ENCODE peak calls at places on chromosomes 16 and 17, in six cellular contexts. N, F, P, A, I and V are unnamed samples.

GRCh38 chr17:81414751-81415516 is 19.7 kb downstream of the BAHCC1 start:
- DNase-seq in F (no peak), A (no peak), N (no peak), I (no peak), P (no peak), V (no peak)

GRCh38 chr17:63431939-63432804 is 13.9 kb downstream of the CYB561 start:
- DNase-seq in F (peak; percentile 61), I (no peak), A (no peak), N (peak; percentile 48), P (no peak), V (peak; percentile 46)

GRCh38 chr17:82370471-82371332 is 863 bp upstream of the UTS2R start:
- DNase-seq in I (no peak), N (no peak), P (no peak), F (peak; percentile 53), A (no peak), V (no peak)

GRCh38 chr17:39239640-39240314 is 14.0 kb upstream of the STAC2 start:
- DNase-seq in P (no peak), F (peak; percentile 85), A (peak; percentile 62), I (no peak), N (no peak), V (no peak)

GRCh38 chr17:40952169-40952568 is 14.6 kb downstream of the KRT39 start:
- DNase-seq in P (no peak), F (no peak), N (no peak), I (no peak), A (no peak), V (no peak)

GRCh38 chr16:46972971-46973456 is 460 bp downstream of the DNAJA2 start:
- DNase-seq in A (peak; percentile 50), N (peak; percentile 22), I (peak; percentile 37), F (peak; percentile 89), P (no peak), V (no peak)

GRCh38 chr17:81386646-81387234 is 8.5 kb upstream of the BAHCC1 start:
- DNase-seq in N (no peak), F (no peak), P (no peak), I (no peak), A (peak; percentile 42), V (no peak)

GRCh38 chr17:18158022-18158600 is 25.5 kb upstream of the ALKBH5 start:
- DNase-seq in P (peak; percentile 79), I (peak; percentile 93), N (peak; percentile 93), F (peak; percentile 99), A (peak; percentile 96), V (peak; percentile 83)

GRCh38 chr17:29283496-29283895 is 10.5 kb downstream of the NUFIP2 start:
- DNase-seq in N (no peak), F (no peak), P (no peak), I (no peak), A (no peak), V (no peak)

GRCh38 chr17:34615326-34615725 is 35.9 kb downstream of the TMEM132E start:
- DNase-seq in I (no peak), N (no peak), F (no peak), P (no peak), A (no peak), V (no peak)

GRCh38 chr16:30005341-30006094 is 5.3 kb downstream of the DOC2A start:
- DNase-seq in P (no peak), N (no peak), F (peak; percentile 76), I (no peak), A (peak; percentile 43), V (peak; percentile 45)

GRCh38 chr16:76985362-76985761 is 205.6 kb upstream of the MON1B start:
- DNase-seq in P (no peak), I (no peak), A (no peak), F (no peak), N (no peak), V (no peak)

GRCh38 chr16:6946802-6947201 is 385.8 kb upstream of the RBFOX1 start:
- DNase-seq in F (no peak), I (no peak), A (no peak), N (no peak), P (no peak), V (no peak)

GRCh38 chr16:26554030-26554429 is 512.7 kb upstream of the C16orf82 start:
- DNase-seq in P (no peak), A (no peak), N (no peak), I (no peak), F (no peak), V (no peak)

GRCh38 chr17:8944748-8945147 is 20.8 kb downstream of the PIK3R5 start:
- DNase-seq in N (no peak), P (no peak), I (no peak), F (no peak), A (no peak), V (no peak)

GRCh38 chr17:33234930-33235685 is 58.0 kb downstream of the ASIC2 start:
- DNase-seq in F (no peak), I (peak; percentile 48), P (no peak), N (peak; percentile 27), A (peak; percentile 65), V (peak; percentile 97)

GRCh38 chr17:42251115-42251514 is 25.1 kb downstream of the STAT5B start:
- DNase-seq in I (no peak), P (no peak), N (no peak), A (no peak), F (no peak), V (peak; percentile 43)

GRCh38 chr17:63113167-63113566 is 147.1 kb downstream of the TANC2 start:
- DNase-seq in I (no peak), N (no peak), F (no peak), P (no peak), A (no peak), V (no peak)

DNA sequence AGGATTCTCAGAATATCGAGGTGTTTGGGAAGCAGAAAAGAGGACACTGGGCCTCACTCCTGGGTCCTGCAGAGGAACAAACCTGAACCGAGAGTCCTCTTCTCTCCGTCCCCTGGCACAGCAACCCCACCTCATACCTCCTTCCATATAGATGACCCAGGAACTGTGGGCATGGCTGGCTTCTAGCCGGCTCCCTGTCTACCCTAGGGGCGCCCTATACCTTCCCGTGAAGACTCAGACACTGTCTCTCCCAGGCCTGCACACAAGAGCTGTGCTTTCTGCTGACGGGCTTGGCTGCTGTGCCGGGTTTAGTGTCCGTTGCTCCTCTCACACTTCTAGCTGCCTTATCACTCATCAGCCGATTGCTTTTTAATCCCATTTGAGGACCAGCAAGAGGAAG is 46.5 kb upstream of the CRISPLD2 start:
- DNase-seq in N (no peak), P (no peak), I (no peak), F (no peak), A (no peak), V (no peak)
- H3K36me3 ChIP-seq in N (peaks cover 11% of the 10 kb centered on the region), P (peaks cover 42% of the 10 kb centered on the region), I (peaks cover 97% of the 10 kb centered on the region), F (no peaks in the 10 kb centered on the region), A (peaks cover 34% of the 10 kb centered on the region), V (peaks cover 21% of the 10 kb centered on the region)

DNA sequence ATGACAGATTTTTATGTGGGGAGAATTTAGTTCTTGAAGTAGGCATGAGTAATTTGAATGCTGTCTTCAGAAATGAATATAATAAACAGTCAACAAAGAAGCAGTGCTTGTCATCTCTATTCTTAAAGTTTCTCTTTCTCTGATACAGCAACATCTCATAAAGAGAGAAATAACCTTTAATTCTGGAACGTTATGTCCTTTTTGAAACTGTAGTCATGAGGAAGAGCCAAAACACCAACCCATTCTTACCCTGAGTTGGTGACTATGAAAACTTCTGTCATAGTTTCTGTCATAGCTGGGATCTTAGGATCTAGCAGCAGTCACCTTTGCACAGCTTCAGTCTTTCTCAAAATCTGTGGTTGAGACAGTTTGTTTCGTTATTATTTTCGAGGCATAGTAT is 15.3 kb upstream of the RASL10B start:
- DNase-seq in F (no peak), N (no peak), I (no peak), A (no peak), P (no peak), V (no peak)
- H3K36me3 ChIP-seq in F (no peaks in the 10 kb centered on the region), N (no peaks in the 10 kb centered on the region), I (peaks cover 70% of the 10 kb centered on the region), A (no peaks in the 10 kb centered on the region), P (peaks cover 4% of the 10 kb centered on the region), V (peaks cover 2% of the 10 kb centered on the region)

DNA sequence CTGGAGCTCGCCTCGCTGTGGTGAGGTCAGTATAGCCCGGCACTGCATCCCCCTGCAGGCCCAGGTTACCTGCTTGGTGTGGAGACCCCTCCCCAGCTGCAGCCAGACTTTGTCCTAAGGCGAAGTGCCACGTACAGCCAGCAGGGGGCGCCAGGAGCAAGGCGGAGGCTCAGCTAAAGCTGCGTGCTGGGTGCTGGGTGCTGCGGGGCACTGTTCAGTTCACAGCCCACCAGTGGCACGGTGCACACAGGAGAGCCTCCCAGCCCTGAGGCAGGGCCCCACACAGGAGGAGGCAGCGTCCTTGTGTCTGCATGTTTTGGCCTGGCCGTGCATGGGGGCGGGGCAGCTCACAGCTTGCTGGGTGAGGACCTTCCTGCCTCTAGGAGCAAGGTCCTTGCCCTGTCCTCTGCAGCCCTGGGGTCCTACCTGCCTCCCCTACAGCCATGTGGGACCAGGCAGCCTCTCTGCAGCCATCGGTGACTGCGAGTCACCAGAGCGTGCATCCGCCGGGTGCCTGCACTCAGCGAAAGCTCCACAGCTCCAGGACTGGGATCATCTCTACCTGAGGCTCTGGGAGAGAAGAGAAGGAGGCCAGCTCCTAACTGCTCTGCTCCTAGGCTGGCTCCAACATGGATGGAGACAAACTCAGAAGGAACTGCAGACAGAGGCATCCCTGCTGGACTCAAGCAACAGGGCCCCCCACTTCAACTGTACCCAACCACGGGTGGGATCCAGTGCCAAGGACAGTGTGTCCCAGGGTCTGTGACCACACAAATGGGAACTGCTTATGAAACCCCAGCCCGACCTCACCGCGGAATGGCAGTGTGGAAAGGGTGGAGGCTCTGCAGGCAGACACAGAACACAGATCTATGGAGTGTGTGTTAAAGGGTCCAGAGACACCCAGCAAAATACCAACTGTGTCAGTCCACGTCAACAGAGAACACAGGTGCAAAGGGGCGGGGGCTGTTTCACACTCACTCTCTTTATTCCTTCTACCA is 19.0 kb downstream of the SLC7A5 start:
- DNase-seq in I (peak; percentile 58), F (peak; percentile 96), P (no peak), A (peak; percentile 70), N (peak; percentile 45), V (peak; percentile 22)
- H3K36me3 ChIP-seq in I (no peaks in the 10 kb centered on the region), F (no peaks in the 10 kb centered on the region), P (no peaks in the 10 kb centered on the region), A (no peaks in the 10 kb centered on the region), N (no peaks in the 10 kb centered on the region), V (peaks cover 1% of the 10 kb centered on the region)

GRCh38 chr17:73645050-73645871 is 1.0 kb upstream of the SDK2 start:
- DNase-seq in F (no peak), P (no peak), A (no peak), N (peak; percentile 69), I (peak; percentile 31), V (peak; percentile 26)

GRCh38 chr17:73643012-73643845 is 1.0 kb downstream of the SDK2 start:
- DNase-seq in N (peak; percentile 26), A (no peak), I (no peak), F (peak; percentile 80), P (no peak), V (peak; percentile 4)

GRCh38 chr17:73642659-73643011 is 1.6 kb downstream of the SDK2 start:
- DNase-seq in N (no peak), I (no peak), A (no peak), P (no peak), F (no peak), V (no peak)

GRCh38 chr17:73644145-73645049 is at the start of gene SDK2:
- DNase-seq in A (no peak), N (peak; percentile 18), F (peak; percentile 76), I (no peak), P (no peak), V (peak; percentile 1)

DNA sequence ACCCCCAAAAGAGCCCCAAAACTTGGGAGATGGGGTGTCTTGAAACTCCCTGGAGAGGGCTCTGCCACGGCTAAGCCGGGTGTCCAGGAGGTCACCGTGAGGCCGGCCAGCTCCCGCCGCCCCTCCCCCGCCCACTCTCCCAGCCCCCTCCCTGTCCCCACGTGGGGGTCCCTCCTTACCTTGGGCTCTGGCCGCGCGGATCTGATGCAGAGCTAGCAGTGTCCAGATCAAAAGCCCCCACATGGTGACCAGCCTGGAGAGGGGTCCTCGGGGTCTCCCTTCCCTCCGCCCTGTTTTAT is 450 bp downstream of the SDK2 start:
- DNase-seq in A (no peak), P (no peak), F (no peak), I (no peak), N (no peak), V (no peak)
- H3K36me3 ChIP-seq in A (no peaks in the 10 kb centered on the region), P (no peaks in the 10 kb centered on the region), F (no peaks in the 10 kb centered on the region), I (no peaks in the 10 kb centered on the region), N (no peaks in the 10 kb centered on the region), V (no peaks in the 10 kb centered on the region)